ENCODE peak calls at places on chromosomes 5 and 9, in seven cellular contexts. I is IMR-90, Z is mesenchymal stem cell, P is H1, E is H9, Y is trophoblast cell, Q is mesendoderm. T is an unnamed sample. For H3K4me1, the result is how much of the 10 kb centered on the place peaks cover.

GRCh38 chr5:1494780-1495524 is 28.8 kb downstream of the LPCAT1 start:
- DNase-seq in Y (peak), Z (no peak), I (no peak), E (no peak), Q (no peak), P (no peak), T (no peak)

GRCh38 chr9:36152741-36153438 is 16.3 kb upstream of the CCIN start:
- DNase-seq in Y (no peak), Z (peak), I (no peak), P (no peak), E (no peak), Q (no peak), T (no peak)

GRCh38 chr5:746258-746761 is 38.2 kb downstream of the ZDHHC11B start:
- DNase-seq in Z (no peak), I (no peak), Q (no peak), Y (peak), E (peak), P (no peak), T (no peak)

GRCh38 chr9:227882-228281 is 13.2 kb downstream of the DOCK8 start:
- DNase-seq in P (no peak), E (no peak), Q (no peak), I (no peak), Y (no peak), Z (no peak), T (no peak)

GRCh38 chr5:125137535-125137934 is 391.1 kb upstream of the ZNF608 start:
- DNase-seq in P (no peak), E (no peak), Y (no peak), Q (no peak), I (no peak), Z (no peak), T (no peak)

GRCh38 chr5:142871056-142871879 is 101.1 kb downstream of the ARHGAP26 start:
- DNase-seq in Y (no peak), Z (no peak), E (no peak), P (no peak), I (no peak), Q (no peak), T (no peak)

GRCh38 chr9:32455738-32456137 is 70.3 kb downstream of the RIGI start:
- DNase-seq in Q (no peak), E (no peak), Z (no peak), I (peak), P (no peak), Y (no peak), T (no peak)

GRCh38 chr5:56314536-56314935 is 81.4 kb upstream of the ANKRD55 start:
- DNase-seq in Y (peak), Z (no peak), P (no peak), E (peak), Q (no peak), I (no peak), T (no peak)

GRCh38 chr5:76709762-76710161 is 6.2 kb upstream of the F2R start:
- DNase-seq in Z (peak), I (peak), E (no peak), Y (no peak), Q (no peak), P (no peak), T (no peak)

GRCh38 chr5:173454764-173455598 is 126.8 kb upstream of the STC2 start:
- DNase-seq in Z (peak), I (peak), Q (peak), Y (peak), E (no peak), P (no peak), T (no peak)

GRCh38 chr5:76469656-76470290 is 66.7 kb downstream of the IQGAP2 start:
- DNase-seq in I (peak), Y (no peak), E (no peak), Q (no peak), P (no peak), Z (no peak), T (no peak)

GRCh38 chr9:38008168-38009034 is 60.6 kb downstream of the SHB start:
- DNase-seq in Z (peak), E (no peak), I (peak), P (no peak), Y (peak), Q (peak), T (no peak)

GRCh38 chr9:126723807-126724172 is 81.0 kb upstream of the ZBTB43 start:
- DNase-seq in Q (peak), P (peak), Y (no peak), E (peak), I (no peak), Z (peak), T (no peak)

GRCh38 chr5:36200513-36200912 is 41.2 kb downstream of the NADK2 start:
- DNase-seq in Y (peak), Z (no peak), E (no peak), I (peak), Q (no peak), P (no peak), T (no peak)

GRCh38 chr9:138077898-138078540 is 200.4 kb downstream of the CACNA1B start:
- DNase-seq in I (no peak), Z (no peak), E (no peak), Y (no peak), Q (no peak), P (no peak), T (no peak)

GRCh38 chr9:93260290-93261066 is 76.5 kb downstream of the WNK2 start:
- DNase-seq in E (peak), P (peak), Y (no peak), Z (no peak), Q (no peak), I (no peak), T (no peak)

GRCh38 chr9:92378825-92379535 is 25.4 kb downstream of the OGN start:
- DNase-seq in P (no peak), Y (no peak), I (peak), E (no peak), Q (peak), Z (no peak), T (no peak)

GRCh38 chr9:16429671-16430070 is 440.8 kb downstream of the BNC2 start:
- DNase-seq in Z (peak), Y (no peak), E (no peak), P (no peak), I (no peak), Q (peak), T (peak)

GRCh38 chr9:18626046-18626698 is 152.2 kb downstream of the ADAMTSL1 start:
- DNase-seq in Z (no peak), P (no peak), Y (no peak), Q (peak), I (no peak), E (no peak), T (no peak)

GRCh38 chr5:73189816-73190451 is 16.9 kb downstream of the TMEM174 start:
- DNase-seq in E (peak), Q (peak), I (peak), Z (peak), Y (no peak), P (no peak), T (no peak)

GRCh38 chr9:70411141-70411929 is 3.1 kb downstream of the KLF9 start:
- DNase-seq in Y (no peak), I (peak), E (no peak), Q (no peak), P (no peak), Z (peak), T (no peak)

GRCh38 chr5:126656397-126657007 is 55.8 kb downstream of the PHAX start:
- DNase-seq in Z (peak), Y (peak), Q (peak), E (no peak), P (no peak), I (peak), T (peak)

GRCh38 chr9:71509054-71509453 is 259.3 kb downstream of the CEMIP2 start:
- DNase-seq in I (no peak), P (no peak), Y (peak), Q (peak), Z (no peak), E (no peak), T (no peak)

GRCh38 chr9:22041792-22042191 is 32.7 kb upstream of the CDKN2B start:
- DNase-seq in Q (peak), Y (peak), Z (no peak), P (no peak), I (no peak), E (no peak), T (no peak)

GRCh38 chr5:9888517-9888916 is 258.4 kb upstream of the TAS2R1 start:
- DNase-seq in Y (no peak), I (peak), Z (peak), E (no peak), Q (no peak), P (no peak), T (no peak)

GRCh38 chr5:176653401-176653800 is 6.1 kb downstream of the TSPAN17 start:
- DNase-seq in Z (no peak), Q (no peak), Y (no peak), E (no peak), P (no peak), I (peak), T (no peak)

GRCh38 chr5:58998539-58998938 is 415.7 kb downstream of the RAB3C start:
- DNase-seq in E (no peak), P (no peak), Z (no peak), I (no peak), Y (no peak), Q (no peak), T (no peak)

GRCh38 chr9:93129286-93129685 is 4.8 kb downstream of the NINJ1 start:
- DNase-seq in Y (no peak), P (no peak), Q (no peak), Z (no peak), I (no peak), E (peak), T (no peak)

GRCh38 chr9:133696036-133696435 is 42.1 kb downstream of the SARDH start:
- DNase-seq in P (no peak), E (no peak), I (no peak), Q (no peak), Y (no peak), Z (no peak), T (no peak)

GRCh38 chr5:73938938-73939320 is 312.9 kb downstream of the ARHGEF28 start:
- DNase-seq in Z (no peak), E (no peak), Y (peak), P (no peak), Q (no peak), I (no peak), T (no peak)

GRCh38 chr9:75083188-75083976 is 4.6 kb downstream of the NMRK1 start:
- DNase-seq in P (peak), E (peak), Y (peak), Z (no peak), Q (peak), I (no peak), T (no peak)

GRCh38 chr9:121376214-121376830 is 6.3 kb upstream of the STOM start:
- DNase-seq in P (no peak), E (no peak), Q (no peak), Z (peak), Y (no peak), I (peak), T (no peak)

GRCh38 chr5:149215478-149216042 is 56.1 kb upstream of the AFAP1L1 start:
- DNase-seq in Z (peak), Q (no peak), Y (no peak), P (no peak), I (peak), E (peak), T (no peak)

GRCh38 chr5:62315376-62316049 is 9.5 kb downstream of the KIF2A start:
- DNase-seq in Y (peak), P (no peak), E (no peak), I (peak), Q (peak), Z (no peak), T (no peak)

DNA sequence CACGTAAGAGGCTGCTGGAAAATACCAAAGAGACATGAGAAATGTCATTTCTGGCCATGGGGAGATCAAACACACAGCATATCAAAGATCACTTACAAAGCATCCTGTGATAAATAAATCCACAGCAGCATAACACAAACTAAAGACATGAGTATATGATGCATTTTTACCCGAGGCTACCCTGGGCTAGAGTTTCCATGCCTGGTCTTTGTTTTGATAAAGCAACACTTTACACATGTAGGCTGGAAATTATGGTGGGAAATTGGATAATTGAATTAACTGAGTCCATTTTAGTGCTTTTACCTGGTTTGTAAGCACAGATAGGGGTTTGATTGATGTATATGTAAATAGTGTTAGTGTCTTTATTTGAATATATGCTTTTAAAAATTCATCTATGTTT is 288.4 kb downstream of the AOPEP start:
- DNase-seq in Z (no peak), P (no peak), Y (no peak), I (no peak), Q (no peak), E (no peak), T (no peak)
- H3K4me1 ChIP-seq in Z (under half), P (under half), Y (under half), I (under half), Q (under half), E (under half), T (under half)

GRCh38 chr5:157180374-157181264 is at the start of gene ITK:
- DNase-seq in Q (no peak), Y (no peak), P (no peak), E (no peak), I (no peak), Z (no peak), T (no peak)

GRCh38 chr5:157178961-157179360 is 1.7 kb upstream of the ITK start:
- DNase-seq in P (no peak), Z (no peak), E (no peak), Q (no peak), I (no peak), Y (no peak), T (no peak)

GRCh38 chr5:157184117-157184516 is 3.5 kb downstream of the ITK start:
- DNase-seq in Q (no peak), Y (peak), E (no peak), Z (no peak), P (no peak), I (no peak), T (no peak)

GRCh38 chr5:157186309-157187045 is 5.8 kb downstream of the ITK start:
- DNase-seq in Z (no peak), Q (no peak), E (no peak), Y (no peak), I (no peak), P (no peak), T (no peak)

DNA sequence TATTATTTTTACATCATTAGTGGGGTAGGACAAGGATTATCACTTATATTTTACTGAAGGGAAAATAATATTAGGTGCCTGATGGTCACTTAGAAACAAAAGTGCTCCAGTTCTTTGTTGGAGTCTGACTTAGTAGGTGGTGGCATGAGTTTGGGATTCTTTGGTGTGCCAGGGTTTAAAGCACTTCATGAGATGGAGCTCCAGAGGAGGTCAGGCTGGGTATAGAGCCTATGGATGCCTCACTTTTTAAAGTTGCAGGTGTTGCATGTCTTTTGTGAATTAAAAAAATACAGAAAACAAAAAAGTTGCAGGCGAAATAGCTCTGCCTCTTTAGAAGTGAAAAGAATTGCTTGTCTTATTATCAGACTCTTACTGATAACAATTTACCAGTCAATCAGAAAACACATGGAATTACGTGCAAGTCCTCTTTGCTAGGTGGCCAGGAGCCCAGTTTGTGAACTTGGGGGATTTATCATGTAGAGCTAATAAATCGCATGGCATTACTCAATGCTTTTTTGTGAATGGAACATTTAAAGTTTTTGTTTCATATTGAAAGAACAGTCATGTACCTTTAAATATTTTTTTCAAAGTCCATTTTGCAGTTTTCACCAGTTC is 1.6 kb downstream of the ITK start:
- DNase-seq in Q (no peak), E (no peak), Y (no peak), P (no peak), Z (no peak), I (no peak), T (no peak)
- H3K4ac ChIP-seq in Q (no peak), E (no peak), Y (no peak), P (no peak), Z (no peak), I (no peak), T (no peak)

DNA sequence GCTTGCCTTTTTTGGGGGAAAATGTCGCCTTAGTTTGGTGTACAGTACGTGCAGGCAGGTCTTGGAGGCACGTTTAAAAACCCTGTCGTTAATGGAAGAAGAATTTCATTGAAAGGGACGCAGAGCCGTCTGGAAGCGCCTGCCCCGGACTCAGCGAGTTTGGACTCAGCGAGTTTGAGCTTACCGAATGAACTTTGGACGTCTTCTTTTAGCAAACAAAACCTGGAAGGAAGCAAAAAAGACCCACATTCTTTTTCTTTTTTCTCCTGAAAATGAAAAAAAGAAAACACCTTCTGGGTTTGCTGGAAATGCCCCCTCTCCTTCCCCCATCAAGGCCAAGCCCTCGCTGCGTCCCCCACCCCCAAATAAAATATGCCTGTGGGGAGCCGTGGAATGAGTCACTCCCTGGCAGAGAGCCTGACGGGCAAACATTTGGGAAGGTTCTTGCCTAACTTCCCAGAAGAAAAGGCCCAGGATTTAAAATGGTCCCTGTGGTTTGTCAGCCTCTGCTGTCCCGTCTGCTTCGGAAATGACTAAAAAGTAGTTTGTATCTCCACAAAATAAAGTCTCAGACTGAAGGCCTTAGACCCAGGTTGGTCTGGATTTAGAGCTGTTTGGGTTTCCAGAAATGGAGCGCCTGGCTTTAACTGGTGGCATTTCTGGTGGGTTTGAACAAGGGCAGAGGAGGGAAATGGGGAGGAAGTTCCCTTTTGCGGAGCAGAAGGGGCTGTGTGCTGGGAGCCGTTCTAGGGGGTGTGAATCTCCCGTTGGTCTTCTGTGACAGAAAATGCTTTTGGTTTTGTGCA is 1.7 kb downstream of the NEK6 start:
- DNase-seq in P (no peak), Z (peak), Q (peak), I (peak), Y (peak), E (no peak), T (no peak)
- H3K4me1 ChIP-seq in P (under half), Z (under half), Q (under half), I (under half), Y (half or more), E (under half), T (under half)

GRCh38 chr5:159040181-159040580 is 59.5 kb downstream of the EBF1 start:
- DNase-seq in Z (no peak), Q (no peak), P (no peak), E (no peak), I (no peak), Y (no peak), T (no peak)
- H3K4ac ChIP-seq in Z (no peak), Q (no peak), P (no peak), E (no peak), I (peak), Y (no peak), T (no peak)

GRCh38 chr5:32563614-32564013 is 21.7 kb upstream of the SUB1 start:
- DNase-seq in Q (no peak), Y (no peak), E (no peak), Z (no peak), I (no peak), P (no peak), T (no peak)
- H3K4me1 ChIP-seq in Q (under half), Y (under half), E (under half), Z (under half), I (under half), P (under half), T (under half)

GRCh38 chr9:34556951-34557350 is 32.6 kb downstream of the CNTFR start:
- DNase-seq in Z (no peak), Q (no peak), P (no peak), I (no peak), Y (no peak), E (no peak), T (no peak)
- H3K4ac ChIP-seq in Z (no peak), Q (no peak), P (no peak), I (no peak), Y (no peak), E (no peak), T (no peak)

GRCh38 chr5:16457451-16457850 is 8.1 kb downstream of the ZNF622 start:
- DNase-seq in P (no peak), Z (no peak), Y (peak), E (no peak), I (no peak), Q (peak), T (no peak)
- H3K4me1 ChIP-seq in P (under half), Z (under half), Y (under half), E (under half), I (under half), Q (under half), T (under half)

GRCh38 chr9:6645153-6646027 is at the start of gene GLDC:
- DNase-seq in P (peak), Q (peak), Z (no peak), E (peak), I (no peak), Y (peak), T (peak)

GRCh38 chr9:6646028-6646636 is 603 bp upstream of the GLDC start:
- DNase-seq in Z (no peak), P (no peak), I (no peak), Y (peak), E (peak), Q (no peak), T (no peak)

GRCh38 chr9:6641961-6642360 is 3.6 kb downstream of the GLDC start:
- DNase-seq in P (no peak), I (no peak), Z (no peak), E (no peak), Q (no peak), Y (no peak), T (no peak)

GRCh38 chr9:6641561-6641960 is 4.0 kb downstream of the GLDC start:
- DNase-seq in Z (no peak), E (no peak), I (no peak), Q (no peak), Y (peak), P (no peak), T (no peak)

GRCh38 chr9:6644346-6645152 is 980 bp downstream of the GLDC start:
- DNase-seq in P (no peak), Q (no peak), I (no peak), Y (no peak), E (no peak), Z (no peak), T (no peak)
- H3K4ac ChIP-seq in P (peak), Q (no peak), I (no peak), Y (peak), E (no peak), Z (no peak), T (no peak)

GRCh38 chr9:69180200-69180599 is 6.1 kb downstream of the TJP2 start:
- DNase-seq in I (no peak), Y (no peak), Q (no peak), E (no peak), Z (no peak), P (no peak), T (no peak)
- H3K4me1 ChIP-seq in I (under half), Y (under half), Q (under half), E (under half), Z (under half), P (under half), T (under half)